ENCODE peak calls at places on chromosomes 12 and 14, in nine cellular contexts. B is suprapubic skin; Z is left ventricle myocardium inferior; I is psoas muscle; X is K562; L is body of pancreas; V is SJCRH30; R is CD8-positive, alpha-beta memory T cell; N is heart left ventricle. J is an unnamed sample.

GRCh38 chr14:58533417-58533816 is 104.3 kb upstream of the DACT1 start:
- DNase-seq in V (peak; percentile 64), B (no peak), Z (no peak), X (no peak), N (no peak), I (no peak), L (no peak), R (no peak), J (no peak)

GRCh38 chr12:93042283-93042682 is 113.2 kb upstream of the EEA1 start:
- DNase-seq in Z (no peak), R (no peak), I (no peak), B (no peak), L (no peak), X (no peak), N (no peak), V (no peak), J (no peak)

GRCh38 chr14:75553157-75553556 is 25.3 kb upstream of the FLVCR2 start:
- DNase-seq in X (no peak), I (no peak), B (no peak), V (no peak), L (no peak), R (no peak), Z (no peak), N (no peak), J (no peak)

GRCh38 chr12:78683031-78683430 is 181.5 kb upstream of the SYT1 start:
- DNase-seq in V (no peak), B (no peak), I (no peak), X (no peak), R (no peak), L (no peak), N (no peak), Z (no peak), J (no peak)

GRCh38 chr14:91159906-91160305 is 46.0 kb downstream of the DGLUCY start:
- DNase-seq in I (no peak), R (no peak), X (no peak), Z (no peak), L (no peak), B (no peak), N (no peak), V (no peak), J (no peak)

GRCh38 chr12:55827806-55828205 is 1.6 kb downstream of the DNAJC14 start:
- DNase-seq in R (no peak), X (no peak), B (peak; percentile 72), Z (no peak), N (no peak), I (no peak), L (no peak), V (no peak), J (no peak)

GRCh38 chr12:2284857-2285256 is 232.1 kb downstream of the CACNA1C start:
- DNase-seq in I (peak; percentile 76), V (peak; percentile 58), B (no peak), R (no peak), L (peak; percentile 39), Z (peak; percentile 86), N (peak; percentile 79), X (peak; percentile 20), J (peak; percentile 48)

GRCh38 chr14:95097385-95097784 is 59.9 kb downstream of the DICER1 start:
- DNase-seq in N (no peak), X (no peak), B (no peak), L (no peak), R (no peak), V (no peak), Z (no peak), I (no peak), J (no peak)

GRCh38 chr12:26700430-26700829 is 132.6 kb downstream of the ITPR2 start:
- DNase-seq in X (no peak), N (no peak), L (no peak), V (no peak), Z (no peak), I (no peak), B (no peak), R (no peak), J (no peak)

GRCh38 chr14:25516838-25517237 is 466.9 kb upstream of the STXBP6 start:
- DNase-seq in X (no peak), R (no peak), N (no peak), V (no peak), I (no peak), B (no peak), Z (no peak), L (no peak), J (no peak)

GRCh38 chr14:100580316-100581227 is 6.6 kb downstream of the BEGAIN start:
- DNase-seq in I (peak; percentile 39), Z (peak; percentile 6), N (no peak), V (no peak), L (peak; percentile 8), R (peak; percentile 26), X (no peak), B (no peak), J (no peak)

GRCh38 chr12:53063708-53064612 is 14.1 kb downstream of the TNS2 start:
- DNase-seq in I (peak; percentile 80), L (no peak), Z (peak; percentile 60), X (no peak), V (no peak), N (peak; percentile 70), R (no peak), B (peak; percentile 82), J (peak; percentile 71)

GRCh38 chr12:59737725-59738463 is 142.1 kb downstream of the SLC16A7 start:
- DNase-seq in B (no peak), L (no peak), N (no peak), V (no peak), X (no peak), Z (no peak), R (no peak), I (no peak), J (no peak)

GRCh38 chr14:61925732-61926445 is 163.7 kb downstream of the SNAPC1 start:
- DNase-seq in Z (no peak), I (no peak), X (no peak), R (no peak), B (no peak), N (no peak), L (no peak), V (no peak), J (no peak)

GRCh38 chr12:63997198-63997597 is 152.7 kb downstream of the SRGAP1 start:
- DNase-seq in V (no peak), L (no peak), R (no peak), X (no peak), B (no peak), Z (no peak), N (no peak), I (no peak), J (no peak)

GRCh38 chr12:80598004-80598606 is 109.3 kb upstream of the MYF6 start:
- DNase-seq in X (no peak), R (no peak), L (peak; percentile 11), B (no peak), Z (no peak), N (no peak), I (no peak), V (no peak), J (no peak)

DNA sequence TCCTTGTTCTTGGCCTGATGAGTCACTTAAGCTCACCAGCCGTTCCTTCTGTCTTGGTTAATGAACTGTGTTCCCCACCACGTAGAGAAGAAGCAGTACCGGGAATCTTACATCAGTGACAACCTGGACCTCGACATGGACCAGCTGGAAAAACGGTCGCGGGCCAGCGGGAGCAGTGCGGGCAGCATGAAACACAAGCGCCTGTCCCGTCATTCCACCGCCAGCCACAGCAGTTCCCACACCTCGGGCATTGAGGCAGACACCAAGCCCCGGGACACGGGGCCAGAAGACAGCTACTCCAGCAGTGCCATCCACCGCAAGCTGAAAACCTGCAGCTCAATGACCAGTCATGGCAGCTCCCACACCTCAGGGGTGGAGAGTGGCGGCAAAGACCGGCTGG is 68.3 kb downstream of the FRMD6 start:
- DNase-seq in Z (no peak), V (no peak), I (no peak), L (no peak), X (no peak), N (no peak), B (no peak), R (no peak), J (no peak)
- H3K36me3 ChIP-seq in Z (peaks cover 82% of the 10 kb centered on the region), V (peaks cover 18% of the 10 kb centered on the region), I (peaks cover 11% of the 10 kb centered on the region), L (peaks cover 2% of the 10 kb centered on the region), X (no peaks in the 10 kb centered on the region), N (no peaks in the 10 kb centered on the region), B (peaks cover 85% of the 10 kb centered on the region), R (no peaks in the 10 kb centered on the region), J (peaks cover 20% of the 10 kb centered on the region)

GRCh38 chr12:24895612-24896011 is 53.3 kb downstream of the BCAT1 start:
- DNase-seq in X (no peak), B (no peak), Z (no peak), L (no peak), N (no peak), I (no peak), V (no peak), R (no peak), J (no peak)

GRCh38 chr12:24898185-24898584 is 50.7 kb downstream of the BCAT1 start:
- DNase-seq in X (no peak), L (no peak), V (no peak), N (no peak), R (no peak), Z (no peak), B (no peak), I (no peak), J (no peak)

GRCh38 chr12:24894869-24895268 is 54.0 kb downstream of the BCAT1 start:
- DNase-seq in N (no peak), B (no peak), X (no peak), I (no peak), Z (no peak), L (no peak), V (no peak), R (no peak), J (no peak)

GRCh38 chr12:24898606-24899005 is 50.3 kb downstream of the BCAT1 start:
- DNase-seq in B (no peak), Z (no peak), R (no peak), I (no peak), N (no peak), V (no peak), X (no peak), L (no peak), J (no peak)

GRCh38 chr12:24896171-24896570 is 52.7 kb downstream of the BCAT1 start:
- DNase-seq in B (no peak), I (no peak), V (no peak), N (no peak), Z (no peak), X (no peak), R (no peak), L (no peak), J (no peak)
- H3K36me3 ChIP-seq in B (no peaks in the 10 kb centered on the region), I (no peaks in the 10 kb centered on the region), V (peaks cover 76% of the 10 kb centered on the region), N (no peaks in the 10 kb centered on the region), Z (no peaks in the 10 kb centered on the region), X (peaks cover 49% of the 10 kb centered on the region), R (no peaks in the 10 kb centered on the region), L (no peaks in the 10 kb centered on the region), J (no peaks in the 10 kb centered on the region)

DNA sequence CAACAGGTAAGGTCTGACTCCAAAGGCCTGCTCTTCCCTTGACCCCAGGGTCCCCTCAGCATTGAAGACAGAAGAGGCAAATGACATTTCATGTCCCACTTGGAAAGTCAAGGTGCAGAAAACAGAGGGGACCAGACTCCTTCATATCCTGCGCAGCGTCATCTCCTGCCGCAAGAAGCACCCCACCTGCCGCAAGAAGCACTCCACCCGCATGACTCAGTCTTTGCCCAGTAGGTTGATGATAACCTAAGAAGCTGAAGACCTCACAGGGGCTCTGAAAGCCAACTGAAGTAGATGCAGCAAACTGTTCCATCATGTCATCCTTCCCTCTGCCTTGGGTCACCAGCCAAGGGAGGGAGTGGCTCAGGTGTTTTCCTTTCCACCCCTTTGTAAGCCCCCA is 11.6 kb upstream of the SMUG1 start:
- DNase-seq in V (no peak), X (no peak), R (no peak), N (no peak), B (no peak), I (no peak), Z (no peak), L (no peak), J (no peak)
- H3K36me3 ChIP-seq in V (no peaks in the 10 kb centered on the region), X (no peaks in the 10 kb centered on the region), R (no peaks in the 10 kb centered on the region), N (no peaks in the 10 kb centered on the region), B (no peaks in the 10 kb centered on the region), I (no peaks in the 10 kb centered on the region), Z (no peaks in the 10 kb centered on the region), L (no peaks in the 10 kb centered on the region), J (no peaks in the 10 kb centered on the region)

GRCh38 chr12:124972211-124972610 is 16.7 kb downstream of the DHX37 start:
- DNase-seq in B (no peak), I (no peak), V (no peak), Z (no peak), X (no peak), N (no peak), L (no peak), R (no peak), J (no peak)
- H3K36me3 ChIP-seq in B (peaks cover 90% of the 10 kb centered on the region), I (peaks cover 14% of the 10 kb centered on the region), V (peaks cover 30% of the 10 kb centered on the region), Z (peaks cover 90% of the 10 kb centered on the region), X (peaks cover 83% of the 10 kb centered on the region), N (peaks cover 9% of the 10 kb centered on the region), L (peaks cover 34% of the 10 kb centered on the region), R (peaks cover 26% of the 10 kb centered on the region), J (peaks cover 94% of the 10 kb centered on the region)

J was measured in gastrocnemius medialis.